ENCODE peak calls at places on chromosomes 2 and 18, in six cellular contexts. F is KG1; Y is AG20443; L is GM12865; A is stimulated activated CD4-positive, alpha-beta T cell treated with anti-CD3 and anti-CD28 coated beads, Interleukin-15, amount 100 ng/mL, for 1 hour; Z is stimulated activated CD8-positive, alpha-beta memory T cell treated with anti-CD3 and anti-CD28 coated beads, Interleukin-4, amount 100 ng/mL, for 4 hours. C is an unnamed sample.

GRCh38 chr2:234953116-234954031 is 1.6 kb downstream of the SH3BP4 start:
- DNase-seq in F (no peak), Y (no peak), Z (no peak), L (no peak), A (no peak), C (no peak)

GRCh38 chr2:194343167-194343566 is 1313.9 kb upstream of the SLC39A10 start:
- DNase-seq in F (no peak), Z (no peak), Y (no peak), A (no peak), L (peak), C (no peak)

GRCh38 chr18:37634516-37634915 is 68.9 kb upstream of the CELF4 start:
- DNase-seq in Z (no peak), A (no peak), F (no peak), L (no peak), Y (no peak), C (no peak)

GRCh38 chr18:63410792-63411191 is 11.5 kb downstream of the VPS4B start:
- DNase-seq in F (no peak), Y (peak), L (no peak), A (no peak), Z (no peak), C (no peak)

GRCh38 chr2:96937586-96937985 is 48.8 kb downstream of the FAM178B start:
- DNase-seq in Z (no peak), Y (no peak), L (no peak), F (no peak), A (no peak), C (no peak)

GRCh38 chr2:204695506-204695905 is 150.2 kb downstream of the PARD3B start:
- DNase-seq in A (no peak), Y (peak), Z (no peak), L (no peak), F (no peak), C (no peak)

GRCh38 chr2:60104514-60105501 is 448.6 kb downstream of the BCL11A start:
- DNase-seq in A (no peak), F (no peak), L (peak), Y (peak), Z (no peak), C (no peak)

GRCh38 chr2:28447943-28448737 is 47.7 kb upstream of the PLB1 start:
- DNase-seq in L (no peak), F (no peak), Y (peak), Z (no peak), A (no peak), C (no peak)

GRCh38 chr2:44642123-44642857 is 280.5 kb downstream of the CAMKMT start:
- DNase-seq in F (no peak), A (no peak), L (no peak), Z (no peak), Y (no peak), C (no peak)

GRCh38 chr2:127020536-127020935 is 86.4 kb downstream of the BIN1 start:
- DNase-seq in F (no peak), L (no peak), A (no peak), Y (no peak), Z (no peak), C (no peak)

GRCh38 chr2:240878341-240878936 is 9.8 kb downstream of the AGXT start:
- DNase-seq in F (no peak), Y (no peak), Z (no peak), L (no peak), A (no peak), C (no peak)

GRCh38 chr2:239143858-239144712 is 256.7 kb downstream of the HDAC4 start:
- DNase-seq in L (peak), A (no peak), Y (peak), F (no peak), Z (no peak), C (no peak)

GRCh38 chr2:120489023-120489422 is 143.1 kb downstream of the INHBB start:
- DNase-seq in F (no peak), Y (no peak), L (no peak), Z (no peak), A (no peak), C (no peak)

GRCh38 chr2:210172219-210172575 is 988 bp upstream of the KANSL1L start:
- DNase-seq in L (no peak), A (no peak), F (no peak), Z (no peak), Y (no peak), C (no peak)

GRCh38 chr2:157257312-157258252 is at the start of gene GALNT5:
- DNase-seq in Z (no peak), F (no peak), Y (peak), L (no peak), A (no peak), C (no peak)

GRCh38 chr2:215565897-215566296 is 130.0 kb upstream of the FN1 start:
- DNase-seq in Z (no peak), F (no peak), Y (no peak), L (no peak), A (no peak), C (no peak)

GRCh38 chr2:136028001-136028400 is 42.6 kb upstream of the DARS1 start:
- DNase-seq in F (no peak), Y (no peak), Z (no peak), A (no peak), L (no peak), C (no peak)

GRCh38 chr2:231708773-231709635 is 679 bp downstream of the PTMA start:
- DNase-seq in Y (peak), F (no peak), A (peak), Z (peak), L (peak), C (no peak)

GRCh38 chr2:64453710-64454315 is at the start of gene LGALSL:
- DNase-seq in Y (peak), F (no peak), A (peak), L (peak), Z (no peak), C (peak)

GRCh38 chr2:135775420-135775819 is 33.8 kb downstream of the UBXN4 start:
- DNase-seq in Z (no peak), L (no peak), Y (no peak), A (no peak), F (no peak), C (no peak)

GRCh38 chr2:8096484-8096883 is 585.4 kb upstream of the ID2 start:
- DNase-seq in F (no peak), A (no peak), Z (no peak), L (no peak), Y (no peak), C (no peak)

GRCh38 chr2:201194097-201194496 is 11.2 kb downstream of the CASP10 start:
- DNase-seq in A (no peak), F (no peak), Z (no peak), Y (no peak), L (peak), C (no peak)

GRCh38 chr2:64854773-64855237 is 134.4 kb upstream of the SLC1A4 start:
- DNase-seq in A (no peak), F (no peak), Z (no peak), L (no peak), Y (no peak), C (no peak)

GRCh38 chr2:121343191-121343590 is 58.2 kb upstream of the TFCP2L1 start:
- DNase-seq in A (no peak), Y (no peak), F (no peak), L (no peak), Z (no peak), C (no peak)

GRCh38 chr18:44915661-44916060 is 235.0 kb downstream of the SETBP1 start:
- DNase-seq in Z (no peak), A (no peak), F (no peak), L (no peak), Y (no peak), C (no peak)

GRCh38 chr18:9103488-9103887 is 989 bp downstream of the NDUFV2 start:
- DNase-seq in L (no peak), F (no peak), Y (peak), Z (no peak), A (no peak), C (no peak)

GRCh38 chr2:239311132-239312040 is 89.4 kb downstream of the HDAC4 start:
- DNase-seq in A (no peak), Y (peak), L (no peak), Z (no peak), F (no peak), C (no peak)

C was measured in cortex of kidney.